ENCODE peak calls at places on chromosomes 11 and 22, in nine cellular contexts. T, A, C, L, X, Y, O, V and I are unnamed samples.

GRCh38 chr11:121328213-121328966 is 35.8 kb downstream of the SC5D start:
- DNase-seq in V (no peak), T (no peak), A (no peak), X (no peak), C (no peak), L (no peak), O (no peak), Y (no peak), I (no peak)

GRCh38 chr11:46560300-46561025 is 33.4 kb downstream of the AMBRA1 start:
- DNase-seq in Y (peak; percentile 63), X (peak; percentile 31), V (no peak), L (no peak), O (no peak), C (peak; percentile 55), A (no peak), T (peak; percentile 48), I (no peak)

GRCh38 chr11:93063101-93063500 is 93.7 kb downstream of the MTNR1B start:
- DNase-seq in O (no peak), C (no peak), L (no peak), X (no peak), A (no peak), Y (no peak), V (no peak), T (peak; percentile 4), I (no peak)

GRCh38 chr11:134638796-134639540 is 226.9 kb upstream of the B3GAT1 start:
- DNase-seq in A (no peak), C (no peak), T (no peak), V (no peak), L (no peak), X (no peak), Y (no peak), O (no peak), I (no peak)

GRCh38 chr11:127919206-127920000 is 668.0 kb downstream of the ETS1 start:
- DNase-seq in L (no peak), O (no peak), C (peak; percentile 56), X (peak; percentile 80), V (no peak), A (no peak), T (peak; percentile 95), Y (peak; percentile 91), I (peak; percentile 89)

GRCh38 chr22:22906907-22907550 is 19.4 kb downstream of the IGLL5 start:
- DNase-seq in A (no peak), C (no peak), Y (no peak), O (no peak), V (no peak), L (no peak), X (no peak), T (no peak), I (no peak)

GRCh38 chr11:71153005-71153395 is 99.4 kb downstream of the SHANK2 start:
- DNase-seq in O (no peak), X (no peak), Y (peak; percentile 62), T (peak; percentile 75), V (no peak), L (no peak), C (peak; percentile 12), A (peak; percentile 46), I (peak; percentile 81)

GRCh38 chr11:9943346-9944110 is 279.7 kb downstream of the SWAP70 start:
- DNase-seq in A (peak; percentile 4), T (peak; percentile 46), X (peak; percentile 100), O (no peak), C (peak; percentile 94), Y (peak; percentile 97), V (no peak), L (no peak), I (peak; percentile 82)

GRCh38 chr11:74316772-74317505 is 5.5 kb upstream of the P4HA3 start:
- DNase-seq in C (no peak), Y (peak; percentile 78), A (no peak), L (no peak), O (no peak), V (no peak), X (peak; percentile 50), T (peak; percentile 14), I (no peak)

GRCh38 chr11:124277809-124278208 is 21.6 kb downstream of the OR8G5 start:
- DNase-seq in L (no peak), O (no peak), A (no peak), T (no peak), V (no peak), C (no peak), Y (no peak), X (no peak), I (peak; percentile 12)

GRCh38 chr11:62725686-62726085 is 1.6 kb downstream of the HNRNPUL2 start:
- DNase-seq in X (no peak), L (no peak), V (no peak), T (peak; percentile 24), O (no peak), Y (peak; percentile 38), A (peak; percentile 42), C (no peak), I (peak; percentile 47)

GRCh38 chr11:60915250-60915914 is 1.4 kb downstream of the TMEM109 start:
- DNase-seq in C (peak; percentile 56), Y (peak; percentile 86), O (no peak), L (peak; percentile 58), X (peak; percentile 65), A (no peak), V (no peak), T (peak; percentile 78), I (peak; percentile 84)

GRCh38 chr11:59787816-59788215 is 22.8 kb downstream of the MRPL16 start:
- DNase-seq in O (no peak), V (no peak), A (no peak), L (no peak), X (peak; percentile 82), T (peak; percentile 72), C (peak; percentile 77), Y (peak; percentile 85), I (peak; percentile 86)

GRCh38 chr22:20777420-20778177 is 3.7 kb downstream of the SERPIND1 start:
- DNase-seq in T (peak; percentile 94), O (no peak), X (peak; percentile 33), V (no peak), C (peak; percentile 95), Y (peak; percentile 87), L (no peak), A (peak; percentile 99), I (peak; percentile 97)
- H3K4me3 ChIP-seq in T (no peak overlapping the region), O (no peak overlapping the region), X (no peak overlapping the region), V (no peak overlapping the region), C (no peak overlapping the region), Y (no peak overlapping the region), L (no peak overlapping the region), A (no peak overlapping the region), I (no peak overlapping the region)

DNA sequence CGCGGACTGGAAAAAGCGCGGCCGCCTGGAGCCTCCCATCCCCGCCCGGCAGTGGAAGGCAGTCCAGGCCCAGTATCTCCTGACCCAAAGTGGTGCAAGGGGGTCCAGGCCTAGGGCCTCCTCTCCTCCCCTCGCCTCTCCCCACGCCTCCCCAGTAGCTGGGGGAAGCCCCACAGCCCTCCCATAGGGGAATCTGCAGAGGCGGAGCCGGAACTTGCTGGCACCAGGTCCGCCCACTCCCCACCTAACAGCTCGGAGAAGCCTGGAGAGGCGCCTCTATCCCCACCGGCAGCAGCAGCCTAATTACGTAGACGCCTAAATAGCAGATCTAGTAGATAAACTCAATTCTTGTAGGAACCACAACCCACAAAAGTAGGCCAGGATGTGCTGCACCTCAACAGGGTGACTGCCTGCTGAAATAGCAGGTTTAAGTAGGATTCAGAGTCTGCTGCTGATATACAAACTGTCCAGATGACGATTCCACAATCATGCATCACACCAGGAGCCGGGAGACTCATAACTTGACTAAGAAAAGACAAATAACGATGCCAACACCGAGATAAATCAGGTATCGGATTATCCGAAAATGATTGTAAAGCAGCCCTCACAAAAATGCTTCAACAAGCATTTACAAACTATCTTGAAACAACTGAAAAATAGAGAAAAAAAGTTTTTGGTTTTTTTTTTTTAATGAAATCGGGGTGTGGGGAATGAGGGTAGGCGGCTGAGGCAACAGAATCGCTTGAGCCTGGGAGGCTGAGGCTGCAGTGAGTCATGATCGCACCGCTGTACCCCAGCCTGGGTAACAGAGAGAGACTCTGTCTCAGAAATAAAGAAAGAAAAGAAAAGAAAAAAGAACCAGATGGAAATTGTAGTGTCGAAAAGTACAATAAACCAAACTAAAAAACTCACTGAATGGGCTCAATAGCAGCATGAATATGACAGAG is 11.4 kb upstream of the BRD1 start:
- DNase-seq in O (no peak), L (no peak), C (no peak), V (peak; percentile 17), T (peak; percentile 21), Y (no peak), X (no peak), A (no peak), I (no peak)
- H3K4me3 ChIP-seq in O (no peak overlapping the region), L (no peak overlapping the region), C (no peak overlapping the region), V (peak overlapping the region; percentile 29), T (no peak overlapping the region), Y (no peak overlapping the region), X (no peak overlapping the region), A (no peak overlapping the region), I (no peak overlapping the region)

GRCh38 chr11:2382927-2383822 is 6.1 kb downstream of the CD81 start:
- DNase-seq in O (no peak), Y (peak; percentile 83), C (peak; percentile 26), T (no peak), X (no peak), L (no peak), A (no peak), V (no peak), I (no peak)
- H3K4me3 ChIP-seq in O (no peak overlapping the region), Y (no peak overlapping the region), C (no peak overlapping the region), T (no peak overlapping the region), X (peak overlapping the region; percentile 3), L (no peak overlapping the region), A (no peak overlapping the region), V (no peak overlapping the region), I (no peak overlapping the region)

DNA sequence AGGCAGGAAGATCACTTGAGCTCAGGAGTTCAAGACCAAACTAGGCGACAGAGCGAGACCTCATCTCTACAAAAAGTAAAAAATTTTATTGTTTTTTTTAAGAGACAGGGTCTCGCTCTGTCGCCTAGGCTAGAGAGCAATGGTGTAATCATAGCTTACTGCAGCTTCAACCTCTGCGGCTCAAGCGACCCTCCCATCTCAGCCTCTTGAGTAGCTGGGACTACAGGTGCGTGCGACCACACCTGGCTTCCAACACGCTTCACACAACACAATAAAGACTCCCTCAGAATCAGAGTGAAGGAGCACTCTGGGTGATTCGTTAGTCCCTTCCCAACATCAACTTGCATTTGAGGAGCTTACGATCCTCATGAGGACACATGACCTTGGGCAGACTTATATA is 79.5 kb upstream of the APOA1 start:
- DNase-seq in V (no peak), X (no peak), Y (no peak), T (no peak), O (no peak), C (no peak), A (no peak), L (no peak), I (no peak)
- H3K4me3 ChIP-seq in V (no peak overlapping the region), X (no peak overlapping the region), Y (no peak overlapping the region), T (no peak overlapping the region), O (no peak overlapping the region), C (no peak overlapping the region), A (no peak overlapping the region), L (no peak overlapping the region), I (no peak overlapping the region)